ENCODE peak calls at places on chromosomes 5 and 9, in nine cellular contexts. One of them, this sample, is unnamed.

GRCh38 chr5:133838286-133838685 is 130.1 kb downstream of the C5orf15 start:
- DNase-seq in glutamatergic neuron: no peak
- DNase-seq in activated CD4-positive, alpha-beta T cell treated with anti-CD3 and anti-CD28 coated beads, Interleukin-2, amount 50 U/mL, for 1 hour: no peak
- DNase-seq in natural killer cell treated with Interleukin-12 subunit alpha and Interleukin-12 subunit beta and Interleukin-15 and Interleukin-18, amount 100 ng/mL, for 72 hours: no peak
- DNase-seq in psoas muscle: no peak
- DNase-seq in suprapubic skin: peak; percentile 37
- DNase-seq in A549: no peak
- DNase-seq in OCI-LY7: no peak
- DNase-seq in CD8-positive, alpha-beta T cell: no peak
- DNase-seq in this sample: no peak

GRCh38 chr9:33923998-33924701 is 107.2 kb downstream of the UBE2R2 start:
- DNase-seq in glutamatergic neuron: no peak
- DNase-seq in activated CD4-positive, alpha-beta T cell treated with anti-CD3 and anti-CD28 coated beads, Interleukin-2, amount 50 U/mL, for 1 hour: no peak
- DNase-seq in natural killer cell treated with Interleukin-12 subunit alpha and Interleukin-12 subunit beta and Interleukin-15 and Interleukin-18, amount 100 ng/mL, for 72 hours: no peak
- DNase-seq in psoas muscle: no peak
- DNase-seq in suprapubic skin: no peak
- DNase-seq in A549: no peak
- DNase-seq in OCI-LY7: no peak
- DNase-seq in CD8-positive, alpha-beta T cell: no peak
- DNase-seq in this sample: no peak

GRCh38 chr9:115004535-115004934 is 74.1 kb upstream of the TNFSF8 start:
- DNase-seq in glutamatergic neuron: no peak
- DNase-seq in activated CD4-positive, alpha-beta T cell treated with anti-CD3 and anti-CD28 coated beads, Interleukin-2, amount 50 U/mL, for 1 hour: no peak
- DNase-seq in natural killer cell treated with Interleukin-12 subunit alpha and Interleukin-12 subunit beta and Interleukin-15 and Interleukin-18, amount 100 ng/mL, for 72 hours: no peak
- DNase-seq in psoas muscle: no peak
- DNase-seq in suprapubic skin: no peak
- DNase-seq in A549: no peak
- DNase-seq in OCI-LY7: no peak
- DNase-seq in CD8-positive, alpha-beta T cell: no peak
- DNase-seq in this sample: no peak

GRCh38 chr5:171055881-171056454 is 194.2 kb downstream of the RANBP17 start:
- DNase-seq in glutamatergic neuron: no peak
- DNase-seq in activated CD4-positive, alpha-beta T cell treated with anti-CD3 and anti-CD28 coated beads, Interleukin-2, amount 50 U/mL, for 1 hour: no peak
- DNase-seq in natural killer cell treated with Interleukin-12 subunit alpha and Interleukin-12 subunit beta and Interleukin-15 and Interleukin-18, amount 100 ng/mL, for 72 hours: no peak
- DNase-seq in psoas muscle: no peak
- DNase-seq in suprapubic skin: no peak
- DNase-seq in A549: no peak
- DNase-seq in OCI-LY7: peak; percentile 7
- DNase-seq in CD8-positive, alpha-beta T cell: no peak
- DNase-seq in this sample: no peak

GRCh38 chr9:34499101-34499500 is 23.7 kb downstream of the ENHO start:
- DNase-seq in glutamatergic neuron: no peak
- DNase-seq in activated CD4-positive, alpha-beta T cell treated with anti-CD3 and anti-CD28 coated beads, Interleukin-2, amount 50 U/mL, for 1 hour: no peak
- DNase-seq in natural killer cell treated with Interleukin-12 subunit alpha and Interleukin-12 subunit beta and Interleukin-15 and Interleukin-18, amount 100 ng/mL, for 72 hours: peak; percentile 40
- DNase-seq in psoas muscle: no peak
- DNase-seq in suprapubic skin: no peak
- DNase-seq in A549: no peak
- DNase-seq in OCI-LY7: no peak
- DNase-seq in CD8-positive, alpha-beta T cell: no peak
- DNase-seq in this sample: no peak

GRCh38 chr9:121009657-121010056 is 40.4 kb downstream of the C5 start:
- DNase-seq in glutamatergic neuron: no peak
- DNase-seq in activated CD4-positive, alpha-beta T cell treated with anti-CD3 and anti-CD28 coated beads, Interleukin-2, amount 50 U/mL, for 1 hour: no peak
- DNase-seq in natural killer cell treated with Interleukin-12 subunit alpha and Interleukin-12 subunit beta and Interleukin-15 and Interleukin-18, amount 100 ng/mL, for 72 hours: no peak
- DNase-seq in psoas muscle: no peak
- DNase-seq in suprapubic skin: no peak
- DNase-seq in A549: no peak
- DNase-seq in OCI-LY7: no peak
- DNase-seq in CD8-positive, alpha-beta T cell: no peak
- DNase-seq in this sample: peak; percentile 51

GRCh38 chr5:177383181-177383580 is 1.1 kb upstream of the SLC34A1 start:
- DNase-seq in glutamatergic neuron: no peak
- DNase-seq in activated CD4-positive, alpha-beta T cell treated with anti-CD3 and anti-CD28 coated beads, Interleukin-2, amount 50 U/mL, for 1 hour: no peak
- DNase-seq in natural killer cell treated with Interleukin-12 subunit alpha and Interleukin-12 subunit beta and Interleukin-15 and Interleukin-18, amount 100 ng/mL, for 72 hours: no peak
- DNase-seq in psoas muscle: no peak
- DNase-seq in suprapubic skin: no peak
- DNase-seq in A549: no peak
- DNase-seq in OCI-LY7: no peak
- DNase-seq in CD8-positive, alpha-beta T cell: no peak
- DNase-seq in this sample: no peak

GRCh38 chr9:69307446-69308216 is 17.4 kb upstream of the ENTREP1 start:
- DNase-seq in glutamatergic neuron: no peak
- DNase-seq in activated CD4-positive, alpha-beta T cell treated with anti-CD3 and anti-CD28 coated beads, Interleukin-2, amount 50 U/mL, for 1 hour: no peak
- DNase-seq in natural killer cell treated with Interleukin-12 subunit alpha and Interleukin-12 subunit beta and Interleukin-15 and Interleukin-18, amount 100 ng/mL, for 72 hours: no peak
- DNase-seq in psoas muscle: no peak
- DNase-seq in suprapubic skin: no peak
- DNase-seq in A549: no peak
- DNase-seq in OCI-LY7: no peak
- DNase-seq in CD8-positive, alpha-beta T cell: no peak
- DNase-seq in this sample: no peak

GRCh38 chr5:77650686-77651085 is 12.2 kb upstream of the OTP start:
- DNase-seq in glutamatergic neuron: no peak
- DNase-seq in activated CD4-positive, alpha-beta T cell treated with anti-CD3 and anti-CD28 coated beads, Interleukin-2, amount 50 U/mL, for 1 hour: no peak
- DNase-seq in natural killer cell treated with Interleukin-12 subunit alpha and Interleukin-12 subunit beta and Interleukin-15 and Interleukin-18, amount 100 ng/mL, for 72 hours: no peak
- DNase-seq in psoas muscle: no peak
- DNase-seq in suprapubic skin: no peak
- DNase-seq in A549: no peak
- DNase-seq in OCI-LY7: no peak
- DNase-seq in CD8-positive, alpha-beta T cell: no peak
- DNase-seq in this sample: no peak

GRCh38 chr9:77544491-77545000 is 103.6 kb downstream of the GNA14 start:
- DNase-seq in glutamatergic neuron: no peak
- DNase-seq in activated CD4-positive, alpha-beta T cell treated with anti-CD3 and anti-CD28 coated beads, Interleukin-2, amount 50 U/mL, for 1 hour: no peak
- DNase-seq in natural killer cell treated with Interleukin-12 subunit alpha and Interleukin-12 subunit beta and Interleukin-15 and Interleukin-18, amount 100 ng/mL, for 72 hours: no peak
- DNase-seq in psoas muscle: no peak
- DNase-seq in suprapubic skin: no peak
- DNase-seq in A549: no peak
- DNase-seq in OCI-LY7: no peak
- DNase-seq in CD8-positive, alpha-beta T cell: no peak
- DNase-seq in this sample: no peak

GRCh38 chr5:172897691-172898512 is 61.3 kb upstream of the RPL26L1 start:
- DNase-seq in glutamatergic neuron: no peak
- DNase-seq in activated CD4-positive, alpha-beta T cell treated with anti-CD3 and anti-CD28 coated beads, Interleukin-2, amount 50 U/mL, for 1 hour: no peak
- DNase-seq in natural killer cell treated with Interleukin-12 subunit alpha and Interleukin-12 subunit beta and Interleukin-15 and Interleukin-18, amount 100 ng/mL, for 72 hours: no peak
- DNase-seq in psoas muscle: peak; percentile 58
- DNase-seq in suprapubic skin: no peak
- DNase-seq in A549: peak; percentile 96
- DNase-seq in OCI-LY7: no peak
- DNase-seq in CD8-positive, alpha-beta T cell: no peak
- DNase-seq in this sample: no peak

GRCh38 chr5:150616506-150616905 is 24.0 kb upstream of the SYNPO start:
- DNase-seq in glutamatergic neuron: no peak
- DNase-seq in activated CD4-positive, alpha-beta T cell treated with anti-CD3 and anti-CD28 coated beads, Interleukin-2, amount 50 U/mL, for 1 hour: no peak
- DNase-seq in natural killer cell treated with Interleukin-12 subunit alpha and Interleukin-12 subunit beta and Interleukin-15 and Interleukin-18, amount 100 ng/mL, for 72 hours: no peak
- DNase-seq in psoas muscle: no peak
- DNase-seq in suprapubic skin: no peak
- DNase-seq in A549: no peak
- DNase-seq in OCI-LY7: no peak
- DNase-seq in CD8-positive, alpha-beta T cell: no peak
- DNase-seq in this sample: no peak

GRCh38 chr9:18002718-18003438 is 424.0 kb downstream of the SH3GL2 start:
- DNase-seq in glutamatergic neuron: no peak
- DNase-seq in activated CD4-positive, alpha-beta T cell treated with anti-CD3 and anti-CD28 coated beads, Interleukin-2, amount 50 U/mL, for 1 hour: no peak
- DNase-seq in natural killer cell treated with Interleukin-12 subunit alpha and Interleukin-12 subunit beta and Interleukin-15 and Interleukin-18, amount 100 ng/mL, for 72 hours: no peak
- DNase-seq in psoas muscle: no peak
- DNase-seq in suprapubic skin: no peak
- DNase-seq in A549: no peak
- DNase-seq in OCI-LY7: no peak
- DNase-seq in CD8-positive, alpha-beta T cell: no peak
- DNase-seq in this sample: no peak

GRCh38 chr5:39661026-39661779 is 236.4 kb upstream of the DAB2 start:
- DNase-seq in glutamatergic neuron: no peak
- DNase-seq in activated CD4-positive, alpha-beta T cell treated with anti-CD3 and anti-CD28 coated beads, Interleukin-2, amount 50 U/mL, for 1 hour: no peak
- DNase-seq in natural killer cell treated with Interleukin-12 subunit alpha and Interleukin-12 subunit beta and Interleukin-15 and Interleukin-18, amount 100 ng/mL, for 72 hours: no peak
- DNase-seq in psoas muscle: no peak
- DNase-seq in suprapubic skin: no peak
- DNase-seq in A549: no peak
- DNase-seq in OCI-LY7: no peak
- DNase-seq in CD8-positive, alpha-beta T cell: no peak
- DNase-seq in this sample: no peak

GRCh38 chr5:39650234-39650816 is 225.5 kb upstream of the DAB2 start:
- DNase-seq in glutamatergic neuron: no peak
- DNase-seq in activated CD4-positive, alpha-beta T cell treated with anti-CD3 and anti-CD28 coated beads, Interleukin-2, amount 50 U/mL, for 1 hour: no peak
- DNase-seq in natural killer cell treated with Interleukin-12 subunit alpha and Interleukin-12 subunit beta and Interleukin-15 and Interleukin-18, amount 100 ng/mL, for 72 hours: no peak
- DNase-seq in psoas muscle: no peak
- DNase-seq in suprapubic skin: no peak
- DNase-seq in A549: no peak
- DNase-seq in OCI-LY7: no peak
- DNase-seq in CD8-positive, alpha-beta T cell: no peak
- DNase-seq in this sample: no peak

GRCh38 chr5:59766394-59766793 is 127.1 kb downstream of the PDE4D start:
- DNase-seq in glutamatergic neuron: no peak
- DNase-seq in activated CD4-positive, alpha-beta T cell treated with anti-CD3 and anti-CD28 coated beads, Interleukin-2, amount 50 U/mL, for 1 hour: no peak
- DNase-seq in natural killer cell treated with Interleukin-12 subunit alpha and Interleukin-12 subunit beta and Interleukin-15 and Interleukin-18, amount 100 ng/mL, for 72 hours: no peak
- DNase-seq in psoas muscle: no peak
- DNase-seq in suprapubic skin: no peak
- DNase-seq in A549: peak; percentile 58
- DNase-seq in OCI-LY7: no peak
- DNase-seq in CD8-positive, alpha-beta T cell: no peak
- DNase-seq in this sample: no peak

GRCh38 chr5:78273436-78273835 is 21.1 kb downstream of the AP3B1 start:
- DNase-seq in glutamatergic neuron: no peak
- DNase-seq in activated CD4-positive, alpha-beta T cell treated with anti-CD3 and anti-CD28 coated beads, Interleukin-2, amount 50 U/mL, for 1 hour: no peak
- DNase-seq in natural killer cell treated with Interleukin-12 subunit alpha and Interleukin-12 subunit beta and Interleukin-15 and Interleukin-18, amount 100 ng/mL, for 72 hours: no peak
- DNase-seq in psoas muscle: no peak
- DNase-seq in suprapubic skin: no peak
- DNase-seq in A549: no peak
- DNase-seq in OCI-LY7: no peak
- DNase-seq in CD8-positive, alpha-beta T cell: no peak
- DNase-seq in this sample: no peak

GRCh38 chr5:148635321-148636083 is 18.8 kb downstream of the HTR4 start:
- DNase-seq in glutamatergic neuron: no peak
- DNase-seq in activated CD4-positive, alpha-beta T cell treated with anti-CD3 and anti-CD28 coated beads, Interleukin-2, amount 50 U/mL, for 1 hour: no peak
- DNase-seq in natural killer cell treated with Interleukin-12 subunit alpha and Interleukin-12 subunit beta and Interleukin-15 and Interleukin-18, amount 100 ng/mL, for 72 hours: no peak
- DNase-seq in psoas muscle: no peak
- DNase-seq in suprapubic skin: no peak
- DNase-seq in A549: no peak
- DNase-seq in OCI-LY7: no peak
- DNase-seq in CD8-positive, alpha-beta T cell: no peak
- DNase-seq in this sample: no peak

GRCh38 chr5:100520348-100520747 is 14.8 kb upstream of the FAM174A start:
- DNase-seq in glutamatergic neuron: no peak
- DNase-seq in activated CD4-positive, alpha-beta T cell treated with anti-CD3 and anti-CD28 coated beads, Interleukin-2, amount 50 U/mL, for 1 hour: no peak
- DNase-seq in natural killer cell treated with Interleukin-12 subunit alpha and Interleukin-12 subunit beta and Interleukin-15 and Interleukin-18, amount 100 ng/mL, for 72 hours: no peak
- DNase-seq in psoas muscle: no peak
- DNase-seq in suprapubic skin: no peak
- DNase-seq in A549: peak; percentile 4
- DNase-seq in OCI-LY7: no peak
- DNase-seq in CD8-positive, alpha-beta T cell: no peak
- DNase-seq in this sample: no peak

GRCh38 chr5:151706906-151707305 is 20.2 kb upstream of the SPARC start:
- DNase-seq in glutamatergic neuron: no peak
- DNase-seq in activated CD4-positive, alpha-beta T cell treated with anti-CD3 and anti-CD28 coated beads, Interleukin-2, amount 50 U/mL, for 1 hour: no peak
- DNase-seq in natural killer cell treated with Interleukin-12 subunit alpha and Interleukin-12 subunit beta and Interleukin-15 and Interleukin-18, amount 100 ng/mL, for 72 hours: no peak
- DNase-seq in psoas muscle: no peak
- DNase-seq in suprapubic skin: no peak
- DNase-seq in A549: peak; percentile 36
- DNase-seq in OCI-LY7: no peak
- DNase-seq in CD8-positive, alpha-beta T cell: no peak
- DNase-seq in this sample: no peak

GRCh38 chr5:142356318-142356715 is 31.5 kb upstream of the SPRY4 start:
- DNase-seq in glutamatergic neuron: no peak
- DNase-seq in activated CD4-positive, alpha-beta T cell treated with anti-CD3 and anti-CD28 coated beads, Interleukin-2, amount 50 U/mL, for 1 hour: no peak
- DNase-seq in natural killer cell treated with Interleukin-12 subunit alpha and Interleukin-12 subunit beta and Interleukin-15 and Interleukin-18, amount 100 ng/mL, for 72 hours: no peak
- DNase-seq in psoas muscle: no peak
- DNase-seq in suprapubic skin: no peak
- DNase-seq in A549: no peak
- DNase-seq in OCI-LY7: no peak
- DNase-seq in CD8-positive, alpha-beta T cell: no peak
- DNase-seq in this sample: no peak

GRCh38 chr5:84437673-84438315 is 53.1 kb upstream of the EDIL3 start:
- DNase-seq in glutamatergic neuron: no peak
- DNase-seq in activated CD4-positive, alpha-beta T cell treated with anti-CD3 and anti-CD28 coated beads, Interleukin-2, amount 50 U/mL, for 1 hour: no peak
- DNase-seq in natural killer cell treated with Interleukin-12 subunit alpha and Interleukin-12 subunit beta and Interleukin-15 and Interleukin-18, amount 100 ng/mL, for 72 hours: no peak
- DNase-seq in psoas muscle: no peak
- DNase-seq in suprapubic skin: no peak
- DNase-seq in A549: peak; percentile 8
- DNase-seq in OCI-LY7: no peak
- DNase-seq in CD8-positive, alpha-beta T cell: no peak
- DNase-seq in this sample: no peak

GRCh38 chr9:85264695-85265094 is 477.1 kb downstream of the AGTPBP1 start:
- DNase-seq in glutamatergic neuron: no peak
- DNase-seq in activated CD4-positive, alpha-beta T cell treated with anti-CD3 and anti-CD28 coated beads, Interleukin-2, amount 50 U/mL, for 1 hour: no peak
- DNase-seq in natural killer cell treated with Interleukin-12 subunit alpha and Interleukin-12 subunit beta and Interleukin-15 and Interleukin-18, amount 100 ng/mL, for 72 hours: no peak
- DNase-seq in psoas muscle: no peak
- DNase-seq in suprapubic skin: no peak
- DNase-seq in A549: no peak
- DNase-seq in OCI-LY7: no peak
- DNase-seq in CD8-positive, alpha-beta T cell: no peak
- DNase-seq in this sample: no peak

GRCh38 chr5:7548576-7548975 is 152.6 kb downstream of the ADCY2 start:
- DNase-seq in glutamatergic neuron: no peak
- DNase-seq in activated CD4-positive, alpha-beta T cell treated with anti-CD3 and anti-CD28 coated beads, Interleukin-2, amount 50 U/mL, for 1 hour: no peak
- DNase-seq in natural killer cell treated with Interleukin-12 subunit alpha and Interleukin-12 subunit beta and Interleukin-15 and Interleukin-18, amount 100 ng/mL, for 72 hours: no peak
- DNase-seq in psoas muscle: no peak
- DNase-seq in suprapubic skin: no peak
- DNase-seq in A549: no peak
- DNase-seq in OCI-LY7: no peak
- DNase-seq in CD8-positive, alpha-beta T cell: no peak
- DNase-seq in this sample: no peak

GRCh38 chr5:142913728-142914338 is 143.7 kb downstream of the ARHGAP26 start:
- DNase-seq in glutamatergic neuron: no peak
- DNase-seq in activated CD4-positive, alpha-beta T cell treated with anti-CD3 and anti-CD28 coated beads, Interleukin-2, amount 50 U/mL, for 1 hour: no peak
- DNase-seq in natural killer cell treated with Interleukin-12 subunit alpha and Interleukin-12 subunit beta and Interleukin-15 and Interleukin-18, amount 100 ng/mL, for 72 hours: no peak
- DNase-seq in psoas muscle: no peak
- DNase-seq in suprapubic skin: no peak
- DNase-seq in A549: no peak
- DNase-seq in OCI-LY7: no peak
- DNase-seq in CD8-positive, alpha-beta T cell: no peak
- DNase-seq in this sample: no peak

GRCh38 chr9:105557804-105558610 is at the start of gene FKTN:
- DNase-seq in glutamatergic neuron: peak; percentile 92
- DNase-seq in activated CD4-positive, alpha-beta T cell treated with anti-CD3 and anti-CD28 coated beads, Interleukin-2, amount 50 U/mL, for 1 hour: peak; percentile 76
- DNase-seq in natural killer cell treated with Interleukin-12 subunit alpha and Interleukin-12 subunit beta and Interleukin-15 and Interleukin-18, amount 100 ng/mL, for 72 hours: peak; percentile 84
- DNase-seq in psoas muscle: peak; percentile 90
- DNase-seq in suprapubic skin: peak; percentile 90
- DNase-seq in A549: peak; percentile 93
- DNase-seq in OCI-LY7: peak; percentile 87
- DNase-seq in CD8-positive, alpha-beta T cell: peak; percentile 68
- DNase-seq in this sample: peak; percentile 72

GRCh38 chr9:120982851-120983250 is 56.3 kb upstream of the TRAF1 start:
- DNase-seq in glutamatergic neuron: no peak
- DNase-seq in activated CD4-positive, alpha-beta T cell treated with anti-CD3 and anti-CD28 coated beads, Interleukin-2, amount 50 U/mL, for 1 hour: no peak
- DNase-seq in natural killer cell treated with Interleukin-12 subunit alpha and Interleukin-12 subunit beta and Interleukin-15 and Interleukin-18, amount 100 ng/mL, for 72 hours: no peak
- DNase-seq in psoas muscle: no peak
- DNase-seq in suprapubic skin: no peak
- DNase-seq in A549: no peak
- DNase-seq in OCI-LY7: no peak
- DNase-seq in CD8-positive, alpha-beta T cell: no peak
- DNase-seq in this sample: no peak

GRCh38 chr5:121199238-121199999 is 652.3 kb upstream of the FTMT start:
- DNase-seq in glutamatergic neuron: no peak
- DNase-seq in activated CD4-positive, alpha-beta T cell treated with anti-CD3 and anti-CD28 coated beads, Interleukin-2, amount 50 U/mL, for 1 hour: no peak
- DNase-seq in natural killer cell treated with Interleukin-12 subunit alpha and Interleukin-12 subunit beta and Interleukin-15 and Interleukin-18, amount 100 ng/mL, for 72 hours: no peak
- DNase-seq in psoas muscle: no peak
- DNase-seq in suprapubic skin: no peak
- DNase-seq in A549: peak; percentile 6
- DNase-seq in OCI-LY7: no peak
- DNase-seq in CD8-positive, alpha-beta T cell: no peak
- DNase-seq in this sample: no peak

GRCh38 chr5:176779537-176779936 is 30.8 kb upstream of the UNC5A start:
- DNase-seq in glutamatergic neuron: no peak
- DNase-seq in activated CD4-positive, alpha-beta T cell treated with anti-CD3 and anti-CD28 coated beads, Interleukin-2, amount 50 U/mL, for 1 hour: no peak
- DNase-seq in natural killer cell treated with Interleukin-12 subunit alpha and Interleukin-12 subunit beta and Interleukin-15 and Interleukin-18, amount 100 ng/mL, for 72 hours: no peak
- DNase-seq in psoas muscle: no peak
- DNase-seq in suprapubic skin: peak; percentile 53
- DNase-seq in A549: no peak
- DNase-seq in OCI-LY7: no peak
- DNase-seq in CD8-positive, alpha-beta T cell: no peak
- DNase-seq in this sample: no peak

GRCh38 chr5:81925012-81925411 is 46.8 kb upstream of the ATG10 start:
- DNase-seq in glutamatergic neuron: no peak
- DNase-seq in activated CD4-positive, alpha-beta T cell treated with anti-CD3 and anti-CD28 coated beads, Interleukin-2, amount 50 U/mL, for 1 hour: no peak
- DNase-seq in natural killer cell treated with Interleukin-12 subunit alpha and Interleukin-12 subunit beta and Interleukin-15 and Interleukin-18, amount 100 ng/mL, for 72 hours: no peak
- DNase-seq in psoas muscle: no peak
- DNase-seq in suprapubic skin: no peak
- DNase-seq in A549: no peak
- DNase-seq in OCI-LY7: no peak
- DNase-seq in CD8-positive, alpha-beta T cell: no peak
- DNase-seq in this sample: no peak

GRCh38 chr5:444226-444625 is 1.2 kb downstream of the EXOC3 start:
- DNase-seq in glutamatergic neuron: no peak
- DNase-seq in activated CD4-positive, alpha-beta T cell treated with anti-CD3 and anti-CD28 coated beads, Interleukin-2, amount 50 U/mL, for 1 hour: no peak
- DNase-seq in natural killer cell treated with Interleukin-12 subunit alpha and Interleukin-12 subunit beta and Interleukin-15 and Interleukin-18, amount 100 ng/mL, for 72 hours: no peak
- DNase-seq in psoas muscle: no peak
- DNase-seq in suprapubic skin: peak; percentile 48
- DNase-seq in A549: no peak
- DNase-seq in OCI-LY7: no peak
- DNase-seq in CD8-positive, alpha-beta T cell: no peak
- DNase-seq in this sample: no peak